ENCODE peak calls at places on chromosomes 7 and 10, in five cellular contexts. A is ovary, W is sigmoid colon, U is stomach, D is K562. V is an unnamed sample.
A peak's percentile ranks its signal among the peaks of the same experiment; 100 is the strongest.

GRCh38 chr10:92946491-92946890 is 98.2 kb downstream of the EXOC6 start:
- DNase-seq in A (no peak), W (no peak), U (no peak), D (no peak), V (no peak)

GRCh38 chr10:17100586-17100985 is 29.0 kb downstream of the CUBN start:
- DNase-seq in A (no peak), W (no peak), U (no peak), D (no peak), V (no peak)

GRCh38 chr7:24701232-24701898 is 55.9 kb downstream of the GSDME start:
- DNase-seq in A (no peak), W (no peak), U (no peak), D (no peak), V (no peak)

GRCh38 chr10:127888526-127889312 is 4.0 kb downstream of the CLRN3 start:
- DNase-seq in A (no peak), W (no peak), U (no peak), D (no peak), V (peak; percentile 76)

GRCh38 chr7:87505122-87505521 is 29.6 kb upstream of the ABCB4 start:
- DNase-seq in A (no peak), W (no peak), U (no peak), D (no peak), V (no peak)

GRCh38 chr7:156438011-156438410 is 202.6 kb upstream of the RNF32 start:
- DNase-seq in A (no peak), W (no peak), U (no peak), D (no peak), V (no peak)

GRCh38 chr7:116342125-116342524 is 131.8 kb downstream of the TES start:
- DNase-seq in A (no peak), W (no peak), U (no peak), D (no peak), V (no peak)

GRCh38 chr10:43138757-43139241 is 554 bp downstream of the CSGALNACT2 start:
- DNase-seq in A (no peak), W (no peak), U (no peak), D (peak; percentile 63), V (peak; percentile 29)

GRCh38 chr10:123517901-123518300 is 148.3 kb upstream of the GPR26 start:
- DNase-seq in A (no peak), W (no peak), U (no peak), D (no peak), V (no peak)

GRCh38 chr10:128050937-128051336 is 75.3 kb downstream of the MKI67 start:
- DNase-seq in A (no peak), W (peak; percentile 74), U (no peak), D (no peak), V (no peak)

GRCh38 chr7:884191-885003 is 8.0 kb downstream of the GET4 start:
- DNase-seq in A (no peak), W (peak; percentile 61), U (peak; percentile 69), D (no peak), V (no peak)

GRCh38 chr7:122517576-122517975 is 181.3 kb downstream of the RNF133 start:
- DNase-seq in A (no peak), W (no peak), U (no peak), D (no peak), V (no peak)

GRCh38 chr7:55964261-55964801 is at the start of gene NIPSNAP2:
- DNase-seq in A (peak; percentile 80), W (peak; percentile 83), U (peak; percentile 64), D (peak; percentile 87), V (peak; percentile 61)

GRCh38 chr10:43689618-43689954 is 40.9 kb upstream of the ZNF32 start:
- DNase-seq in A (peak; percentile 68), W (peak; percentile 82), U (peak; percentile 68), D (peak; percentile 63), V (peak; percentile 61)

GRCh38 chr10:118590334-118590733 is 5.1 kb downstream of the PRLHR start:
- DNase-seq in A (peak; percentile 50), W (no peak), U (peak; percentile 46), D (no peak), V (no peak)

GRCh38 chr10:127280446-127280845 is 84.1 kb upstream of the INSYN2A start:
- DNase-seq in A (no peak), W (no peak), U (no peak), D (no peak), V (no peak)

GRCh38 chr7:151348970-151349369 is 7.4 kb downstream of the NUB1 start:
- DNase-seq in A (no peak), W (no peak), U (no peak), D (no peak), V (no peak)

GRCh38 chr10:70662362-70663220 is 9.7 kb upstream of the ADAMTS14 start:
- DNase-seq in A (no peak), W (peak; percentile 62), U (no peak), D (no peak), V (no peak)

GRCh38 chr10:43061331-43061730 is 15.5 kb upstream of the RET start:
- DNase-seq in A (no peak), W (no peak), U (no peak), D (no peak), V (no peak)

GRCh38 chr7:132155715-132156114 is 420.6 kb downstream of the PLXNA4 start:
- DNase-seq in A (no peak), W (no peak), U (no peak), D (no peak), V (no peak)

GRCh38 chr7:2719007-2719406 is 31.0 kb downstream of the AMZ1 start:
- DNase-seq in A (no peak), W (no peak), U (no peak), D (peak; percentile 47), V (no peak)

GRCh38 chr7:22061781-22062180 is 116.1 kb upstream of the CDCA7L start:
- DNase-seq in A (no peak), W (no peak), U (no peak), D (no peak), V (no peak)

GRCh38 chr10:25177754-25178135 is 2.9 kb downstream of the GPR158 start:
- DNase-seq in A (no peak), W (no peak), U (no peak), D (no peak), V (no peak)

GRCh38 chr7:150409300-150410030 is 30.3 kb downstream of the ZNF775 start:
- DNase-seq in A (no peak), W (peak; percentile 63), U (no peak), D (no peak), V (peak; percentile 7)

GRCh38 chr7:88396295-88396947 is 89.7 kb upstream of the STEAP4 start:
- DNase-seq in A (no peak), W (no peak), U (no peak), D (no peak), V (no peak)

GRCh38 chr7:135801877-135802276 is 53.3 kb upstream of the FAM180A start:
- DNase-seq in A (no peak), W (no peak), U (no peak), D (no peak), V (no peak)

GRCh38 chr7:140212100-140212881 is 35.5 kb upstream of the KDM7A start:
- DNase-seq in A (no peak), W (no peak), U (peak; percentile 70), D (no peak), V (peak; percentile 84)

GRCh38 chr7:28530175-28531142 is 118.1 kb downstream of the CREB5 start:
- DNase-seq in A (peak; percentile 45), W (no peak), U (peak; percentile 37), D (no peak), V (no peak)

GRCh38 chr10:5547934-5548660 is 23.3 kb downstream of the CALML3 start:
- DNase-seq in A (peak; percentile 47), W (peak; percentile 63), U (peak; percentile 76), D (no peak), V (peak; percentile 68)

GRCh38 chr10:91689731-91690168 is 56.9 kb upstream of the PPP1R3C start:
- DNase-seq in A (no peak), W (no peak), U (no peak), D (no peak), V (no peak)

GRCh38 chr10:6362879-6363278 is 160.1 kb downstream of the PFKFB3 start:
- DNase-seq in A (no peak), W (no peak), U (no peak), D (no peak), V (no peak)

GRCh38 chr7:78578701-78579100 is 780.1 kb downstream of the PHTF2 start:
- DNase-seq in A (no peak), W (no peak), U (no peak), D (no peak), V (no peak)

GRCh38 chr10:25061711-25062455 is 45.5 kb downstream of the THNSL1 start:
- DNase-seq in A (no peak), W (no peak), U (no peak), D (peak; percentile 40), V (no peak)

GRCh38 chr10:8066146-8066545 is 11.7 kb downstream of the GATA3 start:
- DNase-seq in A (no peak), W (no peak), U (no peak), D (no peak), V (no peak)

GRCh38 chr7:94949532-94949931 is 42.1 kb downstream of the PPP1R9A start:
- DNase-seq in A (no peak), W (no peak), U (no peak), D (no peak), V (no peak)
- H3K4me3 ChIP-seq in A (no peak overlapping the region), W (no peak overlapping the region), U (no peak overlapping the region), D (no peak overlapping the region), V (no peak overlapping the region)

DNA sequence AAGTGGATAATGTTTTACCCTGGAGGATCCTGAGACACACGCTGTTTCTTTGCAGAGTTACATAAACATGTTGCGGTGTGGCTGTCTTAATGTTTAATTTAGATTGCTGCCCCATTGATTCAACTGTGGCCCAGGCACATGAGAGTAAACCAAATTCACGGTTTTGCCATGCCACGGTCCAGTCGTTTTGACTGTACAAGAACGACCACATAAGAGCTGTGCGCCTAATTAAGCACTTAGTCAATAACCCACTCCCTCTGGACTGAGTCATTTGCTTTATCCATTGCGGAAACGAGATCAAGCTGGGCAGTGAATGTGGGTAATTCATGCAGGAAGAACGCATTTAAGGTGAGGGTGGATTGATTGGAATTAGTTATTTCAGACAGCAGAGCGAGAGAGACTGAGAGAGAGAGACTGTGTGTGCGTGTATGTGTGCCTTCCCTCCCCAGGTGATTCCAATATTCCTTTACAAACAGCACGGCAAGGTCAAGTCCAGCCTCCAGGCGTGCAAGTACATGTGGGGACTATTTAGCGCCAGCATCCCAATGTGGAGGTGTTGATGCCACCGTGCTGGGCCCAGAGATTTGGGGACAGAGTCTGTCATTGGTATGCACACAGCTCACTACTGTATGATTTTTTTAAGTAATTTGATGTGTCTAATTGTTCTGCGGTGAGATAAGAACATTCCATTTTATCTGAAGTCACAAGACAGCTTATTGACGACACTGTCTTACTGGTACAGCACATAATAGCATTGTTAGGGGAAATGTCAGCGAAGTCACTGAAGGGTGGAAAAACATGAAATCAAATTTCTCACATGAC is 8.4 kb upstream of the TEX36 start:
- DNase-seq in A (no peak), W (no peak), U (no peak), D (no peak), V (no peak)
- TF ChIP-seq EP300 in A (no peak), W (no peak), U (no peak), D (no peak), V (no peak)

DNA sequence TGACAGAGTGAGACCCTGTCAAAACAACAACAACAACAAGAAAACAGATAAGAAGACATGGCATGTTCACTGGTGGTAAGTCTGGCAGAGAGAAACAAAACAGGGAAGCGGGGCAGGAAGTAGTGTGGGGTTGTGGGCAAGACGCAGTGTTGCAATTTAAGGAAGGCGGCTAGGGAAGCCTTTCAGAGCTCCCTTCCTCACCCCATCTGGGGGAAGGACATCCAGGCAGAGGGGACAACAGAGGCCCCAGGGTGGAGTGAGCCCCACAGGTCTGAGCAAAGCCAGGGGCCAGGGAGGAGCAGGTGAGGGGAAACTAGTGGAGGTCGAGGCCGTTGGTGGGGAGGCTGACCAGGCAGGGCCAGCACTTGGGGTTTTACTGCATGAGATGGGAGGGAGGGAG is 16.8 kb downstream of the LAT2 start:
- DNase-seq in A (no peak), W (no peak), U (no peak), D (no peak), V (peak; percentile 22)
- H3K27ac ChIP-seq in A (no peak overlapping the region), W (no peak overlapping the region), U (peak overlapping the region; percentile 6), D (no peak overlapping the region), V (no peak overlapping the region)

GRCh38 chr7:50352282-50352681 is 47.8 kb downstream of the IKZF1 start:
- DNase-seq in A (no peak), W (no peak), U (no peak), D (no peak), V (no peak)
- H3K4me3 ChIP-seq in A (no peak overlapping the region), W (no peak overlapping the region), U (no peak overlapping the region), D (no peak overlapping the region), V (no peak overlapping the region)